ENCODE peak calls at places on chromosomes 12 and 14, in six cellular contexts. T is fibroblast of gingiva, S is BE2C, H is A549, P is A673, X is NCI-H69. J is an unnamed sample.

GRCh38 chr12:32069731-32070130 is 36.9 kb upstream of the BICD1 start:
- DNase-seq in H (no peak), T (no peak), S (no peak), P (no peak), X (no peak), J (no peak)

GRCh38 chr14:106455026-106455425 is 928.6 kb downstream of the TMEM121 start:
- DNase-seq in P (no peak), S (peak; percentile 55), X (no peak), H (no peak), T (no peak), J (no peak)

GRCh38 chr12:48997719-48998496 is 1.3 kb downstream of the DDN start:
- DNase-seq in S (peak; percentile 73), T (no peak), X (peak; percentile 76), P (no peak), H (peak; percentile 87), J (no peak)

GRCh38 chr14:46451800-46452199 is 199.8 kb downstream of the RPL10L start:
- DNase-seq in S (no peak), H (no peak), T (no peak), P (no peak), X (no peak), J (no peak)

GRCh38 chr12:110590806-110591326 is 7.7 kb upstream of the PPTC7 start:
- DNase-seq in S (no peak), T (peak; percentile 89), H (no peak), P (no peak), X (no peak), J (no peak)

GRCh38 chr12:69873429-69873828 is 48.4 kb downstream of the MYRFL start:
- DNase-seq in P (peak; percentile 19), X (no peak), T (no peak), H (no peak), S (no peak), J (no peak)

GRCh38 chr12:103664626-103665025 is 77.6 kb downstream of the STAB2 start:
- DNase-seq in P (no peak), S (no peak), X (no peak), T (no peak), H (no peak), J (no peak)

GRCh38 chr14:30864934-30865333 is 9.4 kb upstream of the COCH start:
- DNase-seq in S (no peak), H (no peak), T (no peak), X (no peak), P (no peak), J (no peak)

GRCh38 chr14:68910540-68910939 is 68.6 kb downstream of the ACTN1 start:
- DNase-seq in S (no peak), X (no peak), P (peak; percentile 37), H (no peak), T (no peak), J (no peak)

GRCh38 chr12:96427269-96427729 is 27.1 kb upstream of the CDK17 start:
- DNase-seq in X (peak; percentile 83), T (peak; percentile 100), P (peak; percentile 91), H (peak; percentile 55), S (peak; percentile 7), J (peak; percentile 85)

GRCh38 chr14:29926701-29927595 is 699 bp downstream of the PRKD1 start:
- DNase-seq in H (peak; percentile 34), P (peak; percentile 24), X (peak; percentile 84), T (peak; percentile 65), S (peak; percentile 59), J (peak; percentile 68)

GRCh38 chr14:95484296-95484695 is 32.2 kb downstream of the SYNE3 start:
- DNase-seq in T (no peak), S (no peak), X (no peak), H (no peak), P (no peak), J (no peak)

GRCh38 chr12:94100254-94100653 is 48.1 kb upstream of the PLXNC1 start:
- DNase-seq in H (no peak), T (no peak), X (peak; percentile 65), P (no peak), S (no peak), J (no peak)

GRCh38 chr12:1355396-1355795 is 239.0 kb downstream of the FBXL14 start:
- DNase-seq in H (no peak), T (peak; percentile 52), P (no peak), S (no peak), X (no peak), J (no peak)

GRCh38 chr12:106629797-106630669 is 47.2 kb downstream of the RFX4 start:
- DNase-seq in P (no peak), X (peak; percentile 41), S (no peak), T (no peak), H (no peak), J (peak; percentile 53)

GRCh38 chr12:93060666-93061413 is 131.7 kb upstream of the EEA1 start:
- DNase-seq in X (no peak), P (peak; percentile 76), H (no peak), T (peak; percentile 49), S (no peak), J (peak; percentile 56)

GRCh38 chr12:107329569-107330324 is 236.4 kb upstream of the CRY1 start:
- DNase-seq in H (no peak), X (no peak), T (no peak), P (peak; percentile 65), S (no peak), J (no peak)

GRCh38 chr12:131862994-131863710 is 31.3 kb upstream of the ULK1 start:
- DNase-seq in H (no peak), T (no peak), S (peak; percentile 41), P (peak; percentile 82), X (peak; percentile 16), J (no peak)